ENCODE peak calls at places on chromosomes 16 and 17, in seven cellular contexts. N, P, E, J, W, M and I are unnamed samples.

GRCh38 chr17:31497994-31498826 is 106.7 kb downstream of the RAB11FIP4 start:
- DNase-seq in W (no peak), N (no peak), M (no peak), E (no peak), P (no peak), J (no peak), I (no peak)

GRCh38 chr16:23131841-23132576 is 17.2 kb downstream of the USP31 start:
- DNase-seq in W (no peak), E (no peak), N (no peak), M (no peak), P (no peak), J (no peak), I (no peak)

GRCh38 chr17:68542698-68543463 is 30.7 kb downstream of the PRKAR1A start:
- DNase-seq in W (no peak), P (no peak), M (no peak), N (no peak), J (no peak), E (no peak), I (no peak)

GRCh38 chr16:1296688-1297412 is 12.6 kb upstream of the UBE2I start:
- DNase-seq in P (no peak), E (peak; percentile 88), M (peak; percentile 85), J (peak; percentile 75), W (no peak), N (no peak), I (no peak)

GRCh38 chr17:7988750-7989178 is 13.7 kb upstream of the GUCY2D start:
- DNase-seq in E (no peak), J (no peak), W (peak; percentile 6), M (no peak), N (no peak), P (no peak), I (no peak)

GRCh38 chr16:17359778-17360177 is 111.0 kb downstream of the XYLT1 start:
- DNase-seq in M (peak; percentile 44), E (no peak), W (peak; percentile 45), N (no peak), J (no peak), P (no peak), I (no peak)

GRCh38 chr17:53649201-53649600 is 173.5 kb upstream of the KIF2B start:
- DNase-seq in P (no peak), E (no peak), W (no peak), N (no peak), M (no peak), J (no peak), I (no peak)

GRCh38 chr16:47774661-47775060 is 313.5 kb downstream of the PHKB start:
- DNase-seq in W (no peak), J (no peak), P (no peak), M (no peak), E (no peak), N (no peak), I (no peak)

GRCh38 chr17:3911271-3912053 is 4.8 kb downstream of the P2RX1 start:
- DNase-seq in J (no peak), E (no peak), N (no peak), P (no peak), M (peak; percentile 92), W (peak; percentile 61), I (peak; percentile 51)

GRCh38 chr16:84463221-84463620 is 41.2 kb downstream of the MEAK7 start:
- DNase-seq in E (no peak), M (peak; percentile 40), W (no peak), N (no peak), P (no peak), J (no peak), I (no peak)

DNA sequence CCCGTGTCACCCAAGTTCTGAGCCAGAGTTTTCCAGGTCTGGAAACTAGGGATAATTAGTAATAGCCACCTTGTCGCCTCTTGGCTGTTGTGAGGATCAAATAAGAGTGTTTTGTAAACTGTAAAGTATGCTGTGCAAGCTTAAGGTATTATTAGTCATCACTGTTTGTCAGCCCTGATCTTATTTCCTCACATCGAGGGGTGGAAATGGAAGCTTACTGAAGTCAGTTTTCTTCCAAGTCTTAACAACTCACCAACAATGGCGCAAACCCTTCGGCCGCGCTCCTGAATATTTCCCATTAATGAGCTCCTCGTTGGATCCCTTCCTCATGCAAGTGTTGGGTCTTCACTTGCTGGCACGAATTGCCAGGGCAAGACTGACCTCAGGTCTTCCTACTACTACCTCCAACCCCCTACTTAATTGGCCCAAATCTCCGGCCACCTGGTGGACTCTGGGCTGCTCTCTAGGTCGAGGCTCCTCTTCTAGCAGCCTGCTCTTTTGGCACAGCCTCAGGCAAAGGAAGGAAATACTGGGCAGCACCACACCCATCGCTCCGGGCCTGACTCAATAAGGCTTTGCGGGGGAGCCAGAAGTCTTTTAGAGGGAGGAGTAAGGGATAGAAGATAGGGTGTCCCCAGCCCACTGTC is 874 bp upstream of the SLC35B1 start:
- DNase-seq in P (no peak), M (peak; percentile 50), W (no peak), N (no peak), J (no peak), E (no peak), I (no peak)
- H3K4me3 ChIP-seq in P (peak overlapping the region; percentile 78), M (peak overlapping the region; percentile 89), W (no peak overlapping the region), N (peak overlapping the region; percentile 99), J (peak overlapping the region; percentile 88), E (peak overlapping the region; percentile 44), I (peak overlapping the region; percentile 6)

GRCh38 chr17:48726182-48726915 is 2.2 kb downstream of the HOXB13 start:
- DNase-seq in P (no peak), J (no peak), E (no peak), W (no peak), N (no peak), M (no peak), I (no peak)

GRCh38 chr17:48728232-48729231 is at the start of gene HOXB13:
- DNase-seq in M (no peak), W (no peak), P (peak; percentile 27), E (no peak), N (peak; percentile 32), J (no peak), I (no peak)

GRCh38 chr17:48725294-48726064 is 2.5 kb downstream of the PRAC2 start:
- DNase-seq in W (no peak), E (no peak), M (no peak), J (no peak), P (no peak), N (no peak), I (no peak)

GRCh38 chr17:48727415-48728175 is 955 bp downstream of the HOXB13 start:
- DNase-seq in N (no peak), M (no peak), J (no peak), E (no peak), W (no peak), P (no peak), I (no peak)

DNA sequence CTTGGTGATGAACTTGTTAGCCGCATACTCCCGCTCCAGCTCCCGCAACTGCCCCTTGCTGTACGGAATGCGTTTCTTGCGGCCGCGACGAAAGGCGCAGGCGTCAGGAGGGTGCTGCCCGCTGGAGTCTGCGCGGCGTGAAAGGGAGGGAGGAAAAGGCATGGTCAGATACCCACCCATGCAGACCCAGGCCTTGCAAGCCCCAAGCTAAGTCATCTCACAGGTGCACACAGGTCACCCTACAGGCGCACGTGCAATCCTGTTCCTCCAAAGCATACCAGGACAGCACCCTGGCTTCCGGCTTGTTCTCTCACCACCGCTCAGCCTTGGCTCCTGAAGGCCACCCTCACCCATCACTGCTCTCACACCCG is 1.6 kb downstream of the HOXB13 start:
- DNase-seq in P (no peak), M (no peak), W (no peak), J (no peak), N (no peak), E (no peak), I (no peak)
- H3K27me3 ChIP-seq in P (peaks cover 100% of the 10 kb centered on the region), M (no peaks in the 10 kb centered on the region), W (peaks cover 88% of the 10 kb centered on the region), J (peaks cover 99% of the 10 kb centered on the region), N (peaks cover 100% of the 10 kb centered on the region), E (peaks cover 93% of the 10 kb centered on the region), I (peaks cover 79% of the 10 kb centered on the region)

GRCh38 chr16:89253548-89254287 is 36.2 kb downstream of the ZNF778 start:
- DNase-seq in M (no peak), N (no peak), E (no peak), W (no peak), P (no peak), J (no peak), I (no peak)

GRCh38 chr16:89257281-89257731 is 39.8 kb downstream of the ZNF778 start:
- DNase-seq in P (no peak), E (no peak), N (no peak), J (no peak), W (no peak), M (no peak), I (peak; percentile 23)

GRCh38 chr16:89257757-89258465 is 40.4 kb downstream of the ZNF778 start:
- DNase-seq in E (no peak), P (no peak), W (no peak), M (no peak), N (no peak), J (no peak), I (no peak)

GRCh38 chr16:89261691-89262563 is 44.4 kb downstream of the ZNF778 start:
- DNase-seq in M (no peak), N (no peak), J (no peak), E (no peak), P (no peak), W (no peak), I (no peak)

DNA sequence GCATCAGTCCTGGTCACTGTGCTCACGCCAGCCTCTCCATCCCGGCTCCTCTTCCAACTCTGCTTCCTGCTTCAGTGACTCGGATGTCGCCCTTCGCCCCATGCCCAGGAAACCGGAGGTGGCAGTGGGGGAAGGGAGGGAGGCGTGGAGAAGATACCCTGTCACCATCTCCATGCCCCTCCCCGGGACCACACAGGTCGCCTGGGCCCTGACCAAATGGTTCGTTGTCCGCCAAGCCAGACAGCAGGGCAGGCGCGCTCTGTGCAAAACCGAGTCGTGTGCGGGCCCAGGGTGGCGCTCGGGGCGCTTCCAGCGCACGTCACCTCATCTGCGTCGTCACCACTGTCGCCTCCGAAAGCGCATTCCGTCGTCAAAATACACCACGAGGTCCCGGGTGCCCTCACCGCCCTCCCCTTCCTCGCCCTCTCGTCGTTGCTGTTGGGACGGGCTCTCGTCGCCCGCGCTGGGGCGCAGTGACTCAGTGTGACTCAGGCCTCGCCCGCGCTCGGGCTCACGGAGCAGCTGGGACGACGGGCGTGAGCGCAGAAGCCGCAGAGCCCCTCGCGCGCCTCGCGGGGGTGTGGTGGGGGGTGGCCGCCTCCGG is 39.2 kb downstream of the ZNF778 start:
- DNase-seq in M (peak; percentile 86), J (no peak), P (no peak), N (peak; percentile 24), W (peak; percentile 71), E (no peak), I (peak; percentile 68)
- H3K4me3 ChIP-seq in M (peak overlapping the region; percentile 65), J (peak overlapping the region; percentile 51), P (peak overlapping the region; percentile 53), N (peak overlapping the region; percentile 63), W (peak overlapping the region; percentile 37), E (peak overlapping the region; percentile 23), I (peak overlapping the region; percentile 49)

DNA sequence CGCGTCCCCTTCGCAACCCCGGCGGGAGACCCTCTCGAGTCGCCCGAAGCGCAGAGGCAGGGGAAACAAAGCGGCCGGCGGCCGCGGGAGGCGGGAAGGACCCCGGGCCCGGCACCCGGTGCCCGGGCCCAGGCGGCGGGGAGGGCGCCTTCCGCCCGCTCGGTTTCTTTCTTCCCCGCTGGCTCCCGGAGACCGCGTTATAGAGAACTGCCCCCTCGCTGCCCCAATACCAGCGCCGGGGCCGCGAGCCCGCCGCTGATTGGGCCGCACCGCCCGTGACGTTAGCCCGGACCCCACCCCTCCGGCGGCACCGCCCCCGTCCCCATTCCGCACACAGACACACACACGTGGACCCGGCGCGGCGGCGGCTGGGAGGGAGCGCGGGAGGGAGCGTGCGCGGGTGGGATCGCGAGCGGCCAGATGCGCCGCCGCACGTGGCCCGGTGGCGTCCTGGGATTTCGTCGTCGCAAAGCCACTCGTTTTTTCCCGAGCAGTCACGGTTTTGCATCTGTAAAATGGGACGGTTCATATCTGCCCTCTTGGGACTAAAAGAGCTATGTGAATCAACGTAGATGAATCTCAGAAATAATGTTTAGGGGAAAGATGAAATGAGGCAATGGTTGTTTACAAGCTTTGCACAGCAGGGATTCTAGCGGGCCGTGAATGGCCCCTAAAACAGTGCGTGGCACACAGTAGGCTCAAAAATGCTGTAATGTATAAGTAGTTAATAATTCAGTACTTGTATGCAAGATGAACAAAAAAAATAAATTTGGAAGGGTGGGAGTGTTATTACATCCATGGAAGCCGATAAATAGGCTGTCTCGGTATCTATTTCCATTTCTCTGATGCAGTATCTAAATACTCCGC is at the start of gene EPOP:
- DNase-seq in W (peak; percentile 72), P (peak; percentile 88), J (peak; percentile 55), E (peak; percentile 14), M (peak; percentile 92), N (peak; percentile 89), I (peak; percentile 77)
- H3K27me3 ChIP-seq in W (peaks cover 34% of the 10 kb centered on the region), P (peaks cover 63% of the 10 kb centered on the region), J (peaks cover 55% of the 10 kb centered on the region), E (peaks cover 40% of the 10 kb centered on the region), M (no peaks in the 10 kb centered on the region), N (peaks cover 58% of the 10 kb centered on the region), I (peaks cover 14% of the 10 kb centered on the region)